ENCODE peak calls at places on chromosome 2, in nine cellular contexts. V, D, F, I, L, T, N, J and Q are unnamed samples.

GRCh38 chr2:11811036-11811654 is 64.7 kb downstream of the LPIN1 start:
- DNase-seq in V (no peak), D (no peak), F (no peak), I (no peak), L (no peak), T (no peak), N (no peak), J (no peak), Q (no peak)

GRCh38 chr2:172943563-172943962 is 132.1 kb upstream of the MAP3K20 start:
- DNase-seq in V (no peak), D (no peak), F (no peak), I (no peak), L (no peak), T (no peak), N (no peak), J (no peak), Q (no peak)

GRCh38 chr2:106159867-106160785 is 34.0 kb downstream of the UXS1 start:
- DNase-seq in V (no peak), D (no peak), F (no peak), I (no peak), L (no peak), T (no peak), N (no peak), J (no peak), Q (no peak)

GRCh38 chr2:218569038-218569431 is 396 bp downstream of the CNOT9 start:
- DNase-seq in V (peak), D (peak), F (no peak), I (peak), L (peak), T (peak), N (no peak), J (peak), Q (peak)

GRCh38 chr2:113137827-113138226 is 10.4 kb downstream of the IL1RN start:
- DNase-seq in V (no peak), D (no peak), F (no peak), I (no peak), L (no peak), T (no peak), N (no peak), J (no peak), Q (no peak)

GRCh38 chr2:37080231-37080630 is 3.9 kb downstream of the HEATR5B start:
- DNase-seq in V (no peak), D (no peak), F (no peak), I (peak), L (no peak), T (no peak), N (no peak), J (no peak), Q (no peak)

GRCh38 chr2:239349448-239350135 is 51.2 kb downstream of the HDAC4 start:
- DNase-seq in V (no peak), D (peak), F (no peak), I (no peak), L (no peak), T (no peak), N (no peak), J (peak), Q (no peak)

GRCh38 chr2:70779911-70780580 is 10.4 kb downstream of the FIGLA start:
- DNase-seq in V (no peak), D (no peak), F (no peak), I (no peak), L (no peak), T (no peak), N (no peak), J (peak), Q (peak)

GRCh38 chr2:9717886-9718451 is 87.2 kb upstream of the YWHAQ start:
- DNase-seq in V (no peak), D (no peak), F (no peak), I (no peak), L (no peak), T (no peak), N (no peak), J (no peak), Q (no peak)

GRCh38 chr2:206154197-206154596 is 5.0 kb downstream of the NDUFS1 start:
- DNase-seq in V (peak), D (peak), F (no peak), I (no peak), L (peak), T (no peak), N (no peak), J (no peak), Q (no peak)

GRCh38 chr2:10271946-10272345 is 30.8 kb upstream of the HPCAL1 start:
- DNase-seq in V (no peak), D (no peak), F (no peak), I (no peak), L (peak), T (no peak), N (no peak), J (no peak), Q (no peak)

GRCh38 chr2:222862068-222862914 is 1.5 kb downstream of the ACSL3 start:
- DNase-seq in V (peak), D (peak), F (no peak), I (peak), L (no peak), T (no peak), N (no peak), J (peak), Q (no peak)

GRCh38 chr2:28063492-28063962 is 173.0 kb downstream of the BABAM2 start:
- DNase-seq in V (no peak), D (no peak), F (no peak), I (no peak), L (no peak), T (no peak), N (no peak), J (no peak), Q (peak)

GRCh38 chr2:85704038-85704437 is 9.9 kb downstream of the GNLY start:
- DNase-seq in V (no peak), D (no peak), F (no peak), I (no peak), L (no peak), T (no peak), N (no peak), J (no peak), Q (no peak)

DNA sequence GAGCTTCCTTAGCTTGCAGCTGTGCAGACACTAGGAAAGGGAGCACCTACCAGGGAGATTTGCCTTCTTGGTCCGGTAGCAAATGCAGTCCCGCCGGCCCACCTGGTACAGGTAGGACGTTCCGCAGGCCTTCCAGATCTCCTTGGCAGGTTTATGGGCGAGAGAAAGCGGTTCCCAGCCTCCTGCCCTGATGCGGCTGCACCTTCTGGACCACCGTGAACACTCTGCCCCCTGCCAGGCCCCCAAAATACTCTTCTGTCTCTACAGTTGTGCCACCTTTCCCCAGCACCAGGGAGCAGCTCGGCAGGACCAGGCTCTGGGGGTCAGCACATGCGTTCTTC is 67.4 kb downstream of the HNRNPLL start:
- DNase-seq in V (no peak), D (no peak), F (no peak), I (no peak), L (no peak), T (no peak), N (no peak), J (no peak), Q (no peak)
- H3K4me3 ChIP-seq in V (peak), D (no peak), F (no peak), I (no peak), L (peak), T (no peak), N (no peak), J (no peak), Q (no peak)

GRCh38 chr2:23491622-23492336 is 106.8 kb downstream of the KLHL29 start:
- DNase-seq in V (no peak), D (no peak), F (no peak), I (no peak), L (no peak), T (no peak), N (no peak), J (no peak), Q (no peak)

GRCh38 chr2:23487735-23488492 is 102.9 kb downstream of the KLHL29 start:
- DNase-seq in V (no peak), D (no peak), F (no peak), I (peak), L (no peak), T (peak), N (no peak), J (peak), Q (peak)

GRCh38 chr2:23488584-23488983 is 103.6 kb downstream of the KLHL29 start:
- DNase-seq in V (no peak), D (no peak), F (no peak), I (no peak), L (no peak), T (no peak), N (no peak), J (no peak), Q (no peak)

GRCh38 chr2:23492337-23492675 is 107.3 kb downstream of the KLHL29 start:
- DNase-seq in V (no peak), D (no peak), F (no peak), I (no peak), L (no peak), T (no peak), N (no peak), J (no peak), Q (no peak)

DNA sequence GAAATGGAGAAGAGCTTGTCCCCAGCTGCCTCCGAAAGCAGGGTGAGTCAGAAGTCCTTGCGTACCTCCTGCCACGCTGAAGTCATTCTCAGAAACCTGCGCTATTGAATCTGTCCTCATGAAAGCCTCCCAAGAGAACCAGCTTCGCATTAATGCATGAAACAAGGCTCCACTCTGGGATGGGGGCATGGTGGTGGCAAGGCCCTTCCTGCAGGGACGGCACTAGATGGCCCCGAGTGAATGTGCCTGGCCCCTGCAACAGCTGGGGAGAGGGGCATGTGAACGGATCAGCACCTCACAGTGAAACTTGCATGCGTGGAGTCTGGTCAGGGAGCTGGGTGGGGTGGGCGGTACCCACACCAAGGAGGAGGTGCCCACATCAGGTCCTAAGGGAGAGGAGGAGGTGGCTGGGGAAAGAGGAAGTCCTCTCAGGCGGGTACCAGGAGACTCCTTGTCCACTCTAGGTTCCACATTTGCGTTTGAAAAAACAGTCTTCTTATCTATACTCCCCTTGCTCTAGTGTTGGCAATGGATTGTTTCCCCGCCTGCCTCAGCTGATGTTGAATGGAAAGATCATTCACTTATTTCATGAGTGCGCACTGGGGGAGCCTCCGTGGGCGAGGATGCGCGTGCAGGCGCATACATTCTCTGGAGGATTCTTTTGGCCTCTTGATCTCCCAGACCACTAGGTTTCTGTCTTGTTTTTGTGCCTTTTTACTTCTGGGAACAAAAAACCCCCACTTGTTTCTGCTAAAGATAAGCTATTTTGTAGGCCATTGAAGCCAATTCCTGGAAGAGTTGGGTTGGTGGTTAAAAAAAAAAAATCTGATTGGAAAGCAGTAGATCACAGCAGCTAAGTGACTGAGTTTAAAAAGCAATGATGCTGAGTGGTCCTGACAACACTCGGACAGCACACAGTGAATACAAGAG is 104.8 kb downstream of the KLHL29 start:
- DNase-seq in V (no peak), D (no peak), F (no peak), I (no peak), L (no peak), T (no peak), N (no peak), J (no peak), Q (peak)
- H3K4me2 ChIP-seq in V (no peak), D (no peak), F (no peak), I (no peak), L (no peak), T (no peak), N (no peak), J (no peak), Q (no peak)

GRCh38 chr2:232876071-232876977 is 6.3 kb downstream of the SNORC start:
- DNase-seq in V (peak), D (peak), F (peak), I (no peak), L (no peak), T (peak), N (no peak), J (peak), Q (no peak)

GRCh38 chr2:232876978-232877441 is 6.9 kb downstream of the SNORC start:
- DNase-seq in V (no peak), D (no peak), F (no peak), I (no peak), L (no peak), T (no peak), N (no peak), J (no peak), Q (no peak)

GRCh38 chr2:232873909-232874641 is 4.0 kb downstream of the SNORC start:
- DNase-seq in V (peak), D (no peak), F (no peak), I (no peak), L (peak), T (no peak), N (no peak), J (no peak), Q (no peak)

GRCh38 chr2:232874677-232875223 is 4.7 kb downstream of the SNORC start:
- DNase-seq in V (no peak), D (no peak), F (no peak), I (no peak), L (no peak), T (no peak), N (no peak), J (no peak), Q (no peak)

GRCh38 chr2:232875256-232876070 is 5.4 kb downstream of the SNORC start:
- DNase-seq in V (peak), D (peak), F (no peak), I (no peak), L (no peak), T (peak), N (no peak), J (no peak), Q (no peak)
- H3K4me3 ChIP-seq in V (peak), D (peak), F (peak), I (no peak), L (peak), T (peak), N (peak), J (no peak), Q (peak)

GRCh38 chr2:178163911-178164310 is 30.4 kb upstream of the OSBPL6 start:
- DNase-seq in V (no peak), D (no peak), F (no peak), I (no peak), L (no peak), T (no peak), N (no peak), J (no peak), Q (no peak)

GRCh38 chr2:178157574-178157973 is 36.7 kb upstream of the OSBPL6 start:
- DNase-seq in V (no peak), D (no peak), F (no peak), I (no peak), L (no peak), T (no peak), N (no peak), J (no peak), Q (no peak)

GRCh38 chr2:178163395-178163794 is 30.9 kb upstream of the OSBPL6 start:
- DNase-seq in V (no peak), D (no peak), F (no peak), I (peak), L (no peak), T (no peak), N (no peak), J (peak), Q (no peak)
- H3K4me2 ChIP-seq in V (peak), D (no peak), F (no peak), I (peak), L (no peak), T (peak), N (no peak), J (peak), Q (peak)

GRCh38 chr2:32865399-32866068 is 81.2 kb upstream of the LTBP1 start:
- DNase-seq in V (peak), D (no peak), F (no peak), I (peak), L (no peak), T (peak), N (no peak), J (peak), Q (peak)
- H3K4me3 ChIP-seq in V (no peak), D (no peak), F (no peak), I (no peak), L (no peak), T (no peak), N (no peak), J (no peak), Q (no peak)

GRCh38 chr2:63345285-63345633 is 243.0 kb downstream of the WDPCP start:
- DNase-seq in V (no peak), D (no peak), F (no peak), I (no peak), L (no peak), T (no peak), N (no peak), J (no peak), Q (no peak)
- H3K4me2 ChIP-seq in V (no peak), D (no peak), F (no peak), I (no peak), L (no peak), T (no peak), N (no peak), J (no peak), Q (no peak)

GRCh38 chr2:134572996-134573395 is 145.8 kb downstream of the TMEM163 start:
- DNase-seq in V (no peak), D (no peak), F (no peak), I (no peak), L (no peak), T (no peak), N (no peak), J (no peak), Q (no peak)

GRCh38 chr2:134568413-134568812 is 150.4 kb downstream of the TMEM163 start:
- DNase-seq in V (no peak), D (no peak), F (no peak), I (no peak), L (no peak), T (no peak), N (no peak), J (no peak), Q (no peak)

GRCh38 chr2:134573724-134574123 is 145.1 kb downstream of the TMEM163 start:
- DNase-seq in V (no peak), D (no peak), F (no peak), I (no peak), L (no peak), T (no peak), N (no peak), J (no peak), Q (no peak)

GRCh38 chr2:134567666-134568065 is 151.1 kb downstream of the TMEM163 start:
- DNase-seq in V (no peak), D (no peak), F (no peak), I (no peak), L (no peak), T (no peak), N (no peak), J (no peak), Q (no peak)

DNA sequence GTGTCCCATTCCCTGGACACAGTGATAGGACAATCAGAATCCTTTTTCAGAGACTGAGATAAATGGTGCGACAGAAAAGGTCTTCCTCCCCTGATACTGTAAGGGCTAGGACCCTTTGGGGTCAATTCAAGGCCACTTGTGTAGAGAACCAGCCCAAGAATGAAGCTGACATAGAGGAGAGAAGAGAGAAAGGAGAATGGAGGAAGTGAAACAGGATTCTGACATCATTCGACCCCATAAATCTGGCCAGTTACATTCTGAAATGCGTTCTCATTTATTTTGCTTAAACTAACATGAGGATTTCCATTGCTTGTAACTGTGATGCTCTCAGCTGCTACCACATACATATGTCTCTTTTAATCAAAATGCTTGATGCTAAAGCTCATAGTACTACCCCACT is 148.1 kb downstream of the TMEM163 start:
- DNase-seq in V (no peak), D (no peak), F (no peak), I (no peak), L (no peak), T (no peak), N (no peak), J (no peak), Q (no peak)
- H3K4me3 ChIP-seq in V (no peak), D (no peak), F (no peak), I (no peak), L (no peak), T (no peak), N (no peak), J (no peak), Q (no peak)

GRCh38 chr2:41504532-41504931 is 543.3 kb upstream of the PKDCC start:
- DNase-seq in V (no peak), D (no peak), F (no peak), I (no peak), L (no peak), T (no peak), N (no peak), J (no peak), Q (no peak)

GRCh38 chr2:41510108-41510507 is 537.7 kb upstream of the PKDCC start:
- DNase-seq in V (no peak), D (no peak), F (no peak), I (no peak), L (no peak), T (no peak), N (no peak), J (no peak), Q (no peak)
- H3K4me2 ChIP-seq in V (no peak), D (no peak), F (no peak), I (no peak), L (no peak), T (no peak), N (no peak), J (no peak), Q (no peak)

DNA sequence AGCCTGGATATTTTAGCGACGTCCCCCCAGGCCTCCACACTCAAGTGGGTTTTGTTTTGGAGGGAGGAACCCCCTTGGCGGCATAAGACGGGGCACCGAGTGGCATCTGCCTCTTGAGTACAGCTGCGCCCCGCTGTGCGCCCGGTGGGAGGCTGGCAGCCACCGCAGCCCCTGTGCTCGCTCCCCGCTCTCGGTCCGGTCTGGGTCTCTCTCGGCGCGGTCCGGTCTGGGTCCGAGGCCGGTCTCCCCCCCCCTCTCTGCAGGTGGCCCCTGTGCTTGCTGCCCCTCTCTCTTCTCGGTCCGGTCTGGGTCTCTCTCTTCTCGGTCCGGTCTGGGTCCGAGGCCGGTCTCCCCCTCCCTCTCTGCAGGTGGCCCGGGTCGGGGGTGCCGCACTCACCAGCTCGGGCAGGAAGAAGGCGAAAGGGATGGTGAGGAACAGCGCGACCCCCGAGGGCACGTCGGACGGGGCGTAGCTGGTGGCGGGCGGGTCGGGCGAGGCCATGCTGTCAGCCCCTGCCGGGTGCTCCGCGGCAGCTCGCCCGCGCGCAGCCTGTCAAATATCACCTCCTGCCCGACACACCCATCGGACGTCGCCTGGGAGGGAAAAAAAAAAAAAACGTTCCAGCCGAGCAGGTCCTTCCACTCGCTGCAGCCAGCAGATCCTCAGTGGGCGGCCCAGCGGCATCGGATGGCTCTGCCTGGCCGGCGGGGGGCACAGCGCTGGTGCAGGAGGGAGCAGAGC is at the start of gene MALL:
- DNase-seq in V (peak), D (peak), F (no peak), I (no peak), L (no peak), T (peak), N (no peak), J (peak), Q (no peak)
- H3K4me3 ChIP-seq in V (peak), D (peak), F (peak), I (no peak), L (no peak), T (peak), N (peak), J (peak), Q (peak)

GRCh38 chr2:177683473-177684069 is 291.0 kb downstream of the AGPS start:
- DNase-seq in V (no peak), D (no peak), F (no peak), I (no peak), L (no peak), T (no peak), N (no peak), J (no peak), Q (no peak)
- H3K4me2 ChIP-seq in V (no peak), D (no peak), F (no peak), I (no peak), L (no peak), T (no peak), N (no peak), J (no peak), Q (no peak)